ENCODE peak calls at places on chromosomes 2 and 18, in five cellular contexts. W is Peyer's patch; E is fibroblast of the aortic adventitia; M is CD8-positive, alpha-beta T cell; R is A549. N is an unnamed sample.

GRCh38 chr2:162890690-162891311 is 52.2 kb upstream of the KCNH7 start:
- DNase-seq in W (no peak), E (peak; percentile 53), M (no peak), R (peak; percentile 7), N (no peak)

GRCh38 chr2:215811003-215811402 is 202.3 kb downstream of the MREG start:
- DNase-seq in E (no peak), M (no peak), R (no peak), W (no peak), N (no peak)

GRCh38 chr2:96802281-96802595 is 13.8 kb upstream of the CNNM3 start:
- DNase-seq in E (no peak), W (peak; percentile 26), M (no peak), R (no peak), N (no peak)

GRCh38 chr18:24860978-24861680 is 400.7 kb downstream of the HRH4 start:
- DNase-seq in W (no peak), M (no peak), E (no peak), R (no peak), N (no peak)

GRCh38 chr2:72214429-72215143 is 66.9 kb upstream of the CYP26B1 start:
- DNase-seq in E (peak; percentile 84), R (no peak), W (no peak), M (no peak), N (no peak)

GRCh38 chr2:65057391-65058052 is 1.3 kb downstream of the CEP68 start:
- DNase-seq in E (peak; percentile 48), W (no peak), R (no peak), M (no peak), N (no peak)

GRCh38 chr2:112891333-112891950 is 19.5 kb upstream of the IL37 start:
- DNase-seq in W (no peak), M (no peak), E (no peak), R (no peak), N (no peak)

GRCh38 chr2:162114291-162114690 is 37.8 kb downstream of the GCG start:
- DNase-seq in W (no peak), E (peak; percentile 69), M (no peak), R (no peak), N (no peak)

GRCh38 chr2:28415010-28415409 is 22.4 kb downstream of the FOSL2 start:
- DNase-seq in M (no peak), R (no peak), W (peak; percentile 46), E (no peak), N (no peak)

GRCh38 chr18:3538456-3538855 is 88.5 kb downstream of the TGIF1 start:
- DNase-seq in R (no peak), E (peak; percentile 78), M (no peak), W (no peak), N (peak; percentile 35)

GRCh38 chr2:61254536-61254935 is 92.5 kb downstream of the C2orf74 start:
- DNase-seq in E (no peak), W (no peak), R (no peak), M (no peak), N (no peak)

GRCh38 chr2:166344286-166345113 is 31.2 kb downstream of the SCN9A start:
- DNase-seq in W (no peak), E (peak; percentile 66), M (no peak), R (no peak), N (no peak)

GRCh38 chr2:113847144-113847543 is 42.7 kb upstream of the ACTR3 start:
- DNase-seq in R (no peak), E (peak; percentile 54), M (no peak), W (no peak), N (no peak)

GRCh38 chr2:3450385-3451031 is 68.8 kb downstream of the ADI1 start:
- DNase-seq in R (no peak), W (no peak), E (no peak), M (no peak), N (no peak)

GRCh38 chr18:37019157-37019571 is 190.2 kb downstream of the KIAA1328 start:
- DNase-seq in E (no peak), W (no peak), M (no peak), R (no peak), N (no peak)

GRCh38 chr18:46346896-46347630 is 242.9 kb downstream of the HAUS1 start:
- DNase-seq in E (no peak), M (no peak), R (no peak), W (peak; percentile 34), N (no peak)

GRCh38 chr2:162989507-162989906 is 150.9 kb upstream of the KCNH7 start:
- DNase-seq in E (no peak), R (no peak), W (no peak), M (no peak), N (no peak)

GRCh38 chr2:9736008-9736407 is 105.2 kb upstream of the YWHAQ start:
- DNase-seq in M (no peak), R (no peak), W (no peak), E (no peak), N (no peak)

GRCh38 chr18:58768293-58768974 is 96.2 kb upstream of the ZNF532 start:
- DNase-seq in E (peak; percentile 43), R (peak; percentile 67), M (peak; percentile 34), W (peak; percentile 83), N (no peak)

GRCh38 chr18:36977121-36977520 is 148.2 kb downstream of the KIAA1328 start:
- DNase-seq in M (no peak), W (no peak), E (no peak), R (no peak), N (no peak)

GRCh38 chr2:210268281-210268680 is 43.0 kb upstream of the ACADL start:
- DNase-seq in E (no peak), W (no peak), R (no peak), M (no peak), N (no peak)

GRCh38 chr2:127071901-127072328 is 35.0 kb downstream of the BIN1 start:
- DNase-seq in R (no peak), W (no peak), M (no peak), E (no peak), N (no peak)

GRCh38 chr2:63819765-63820717 is 21.7 kb upstream of the UGP2 start:
- DNase-seq in E (peak; percentile 80), M (no peak), R (no peak), W (no peak), N (no peak)

GRCh38 chr18:58196881-58197872 is 153.2 kb downstream of the NEDD4L start:
- DNase-seq in W (no peak), M (no peak), E (no peak), R (no peak), N (no peak)

GRCh38 chr18:8264861-8265411 is 344.3 kb upstream of the RAB12 start:
- DNase-seq in M (no peak), R (no peak), W (no peak), E (peak; percentile 28), N (no peak)

GRCh38 chr2:239361311-239361642 is 39.5 kb downstream of the HDAC4 start:
- DNase-seq in W (no peak), M (no peak), R (no peak), E (peak; percentile 40), N (no peak)
- TF ChIP-seq CTCF in W (no peak), M (no peak), R (no peak), E (peak; percentile 64), N (peak; percentile 36)

GRCh38 chr2:69715964-69716363 is 26.0 kb upstream of the ANXA4 start:
- DNase-seq in W (no peak), R (no peak), M (no peak), E (peak; percentile 42), N (no peak)

GRCh38 chr2:69718338-69718965 is 23.5 kb upstream of the ANXA4 start:
- DNase-seq in E (no peak), M (no peak), R (no peak), W (no peak), N (no peak)

GRCh38 chr2:69714024-69714423 is 27.9 kb upstream of the ANXA4 start:
- DNase-seq in E (no peak), M (no peak), R (no peak), W (no peak), N (no peak)

GRCh38 chr2:69717902-69718301 is 24.0 kb upstream of the ANXA4 start:
- DNase-seq in R (no peak), W (no peak), E (peak; percentile 60), M (no peak), N (no peak)

GRCh38 chr2:69716555-69717120 is 25.3 kb upstream of the ANXA4 start:
- DNase-seq in R (no peak), E (peak; percentile 70), W (no peak), M (no peak), N (no peak)
- TF ChIP-seq CTCF in R (peak; percentile 7), E (peak; percentile 22), W (no peak), M (no peak), N (no peak)

DNA sequence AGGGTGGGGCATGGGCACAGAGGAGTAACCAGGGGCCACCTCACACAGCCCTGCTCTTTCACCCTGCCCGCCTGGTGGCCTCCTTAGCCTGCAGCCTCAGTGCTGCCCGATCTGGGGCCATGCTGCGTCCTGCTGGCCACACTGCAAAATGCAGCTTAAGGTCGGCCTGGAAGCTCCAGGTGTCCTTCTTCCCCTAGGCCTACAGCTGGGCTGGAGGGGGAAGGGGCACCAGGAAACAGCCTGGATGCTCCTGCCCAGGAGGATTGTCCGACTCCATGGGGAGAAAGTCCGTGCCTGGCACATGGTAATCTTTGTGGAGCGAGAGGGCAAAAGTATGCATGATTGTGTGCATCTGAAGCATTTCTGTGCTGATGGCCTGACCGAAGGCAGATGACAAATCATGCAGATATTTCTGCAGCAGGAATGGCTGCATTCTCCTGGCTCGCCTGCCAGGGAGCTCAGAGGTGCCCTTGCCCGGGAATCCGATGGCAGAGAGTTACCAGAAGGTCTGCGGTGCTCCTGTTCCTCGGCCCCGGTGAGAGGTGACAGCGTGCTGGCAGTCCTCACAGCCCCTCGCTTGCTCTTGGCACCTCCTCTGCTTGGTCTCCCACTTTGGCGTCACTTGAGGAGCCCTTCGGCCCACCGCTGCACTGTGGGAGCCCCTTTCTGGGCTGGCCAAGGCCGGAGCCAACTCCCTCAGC is 12.8 kb upstream of the ALPP start:
- DNase-seq in M (no peak), E (no peak), R (peak; percentile 52), W (no peak), N (no peak)
- TF ChIP-seq CTCF in M (no peak), E (peak; percentile 49), R (peak; percentile 49), W (peak; percentile 49), N (peak; percentile 34)

DNA sequence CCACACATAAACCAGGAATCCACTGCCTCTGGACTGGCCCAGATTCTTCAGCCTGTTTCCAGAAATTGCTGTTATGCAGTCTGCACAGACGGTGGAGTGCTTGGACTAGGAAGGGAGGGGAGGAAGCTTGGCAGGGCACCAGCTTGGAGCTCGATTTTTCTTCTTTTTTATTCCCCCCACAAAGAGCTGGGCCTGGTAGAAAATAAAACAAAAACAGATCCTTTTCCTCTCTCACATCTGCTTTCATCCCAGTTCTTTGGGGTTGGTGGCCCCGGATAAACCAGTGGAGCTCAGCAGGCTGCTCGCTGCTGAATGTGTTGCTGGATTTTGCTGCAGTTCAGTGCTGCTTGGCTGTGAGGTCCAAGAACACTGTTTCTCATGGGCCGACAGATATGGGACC is 16.0 kb downstream of the LRRTM1 start:
- DNase-seq in E (peak; percentile 19), W (no peak), M (no peak), R (no peak), N (no peak)
- TF ChIP-seq CTCF in E (peak; percentile 14), W (no peak), M (no peak), R (no peak), N (peak; percentile 5)

GRCh38 chr18:50719471-50719987 is 100.3 kb downstream of the MRO start:
- DNase-seq in E (no peak), W (no peak), R (no peak), M (no peak), N (no peak)

GRCh38 chr18:50724631-50725235 is 95.1 kb downstream of the MRO start:
- DNase-seq in M (no peak), E (no peak), W (no peak), R (no peak), N (no peak)

GRCh38 chr18:50721006-50721405 is 98.8 kb downstream of the MRO start:
- DNase-seq in M (no peak), W (no peak), E (no peak), R (no peak), N (no peak)

GRCh38 chr18:50720281-50720680 is 99.5 kb downstream of the MRO start:
- DNase-seq in R (no peak), M (no peak), W (no peak), E (no peak), N (no peak)

GRCh38 chr18:50722311-50722710 is 97.5 kb downstream of the MRO start:
- DNase-seq in E (no peak), M (no peak), W (no peak), R (no peak), N (no peak)
- TF ChIP-seq CTCF in E (no peak), M (no peak), W (no peak), R (no peak), N (no peak)